ENCODE peak calls at places on chromosome 6, in seven cellular contexts. F is IMR-90, J is neuronal stem cell, H is H9, V is H1, K is mesenchymal stem cell, W is trophoblast cell. L is an unnamed sample.

GRCh38 chr6:39638126-39638822 is 86.9 kb downstream of the KIF6 start:
- DNase-seq in V (no peak), H (no peak), K (no peak), W (peak; percentile 73), J (no peak), F (no peak), L (no peak)

GRCh38 chr6:29651413-29652197 is 5.3 kb upstream of the MOG start:
- DNase-seq in K (peak; percentile 57), W (peak; percentile 71), H (no peak), F (peak; percentile 37), J (no peak), V (no peak), L (peak; percentile 46)

GRCh38 chr6:6890400-6890858 is 217.3 kb upstream of the RREB1 start:
- DNase-seq in H (peak; percentile 59), W (no peak), V (no peak), J (no peak), F (no peak), K (peak; percentile 25), L (peak; percentile 59)

GRCh38 chr6:22062807-22063408 is 233.9 kb downstream of the PRL start:
- DNase-seq in V (no peak), W (no peak), J (no peak), H (no peak), F (no peak), K (no peak), L (no peak)

GRCh38 chr6:107714104-107714503 is 110.0 kb downstream of the SCML4 start:
- DNase-seq in J (no peak), W (no peak), F (no peak), K (no peak), H (no peak), V (no peak), L (no peak)

GRCh38 chr6:10518461-10519216 is 2.5 kb upstream of the GCNT2 start:
- DNase-seq in V (no peak), F (peak; percentile 20), H (no peak), J (no peak), K (peak; percentile 46), W (peak; percentile 41), L (peak; percentile 56)

GRCh38 chr6:148559848-148560433 is 186.9 kb upstream of the UST start:
- DNase-seq in W (peak; percentile 72), K (peak; percentile 54), F (peak; percentile 67), H (peak; percentile 78), J (peak; percentile 70), V (peak; percentile 21), L (peak; percentile 59)

GRCh38 chr6:111823831-111824607 is 49.2 kb downstream of the FYN start:
- DNase-seq in K (peak; percentile 76), F (peak; percentile 86), V (no peak), H (no peak), J (no peak), W (peak; percentile 62), L (peak; percentile 49)

GRCh38 chr6:5261545-5262109 is 314 bp downstream of the FARS2 start:
- DNase-seq in V (no peak), K (no peak), J (no peak), F (no peak), H (no peak), W (no peak), L (no peak)

GRCh38 chr6:66628917-66629316 is 921.9 kb upstream of the EYS start:
- DNase-seq in H (no peak), V (no peak), J (no peak), F (no peak), W (no peak), K (peak; percentile 21), L (no peak)

GRCh38 chr6:98747960-98748359 is 86.4 kb upstream of the POU3F2 start:
- DNase-seq in F (no peak), H (no peak), J (no peak), V (no peak), W (peak; percentile 46), K (peak; percentile 2), L (no peak)

GRCh38 chr6:1313755-1314503 is 2.0 kb downstream of the FOXQ1 start:
- DNase-seq in W (peak; percentile 50), H (peak; percentile 67), V (no peak), J (no peak), K (no peak), F (no peak), L (peak; percentile 51)

GRCh38 chr6:165042912-165043311 is 266.5 kb downstream of the C6orf118 start:
- DNase-seq in V (no peak), F (no peak), W (peak; percentile 76), K (no peak), J (no peak), H (peak; percentile 59), L (peak; percentile 82)

GRCh38 chr6:170165085-170165484 is 125.8 kb downstream of the DLL1 start:
- DNase-seq in K (no peak), J (no peak), W (no peak), V (no peak), H (peak; percentile 45), F (no peak), L (peak; percentile 45)

GRCh38 chr6:22952076-22952475 is 382.7 kb downstream of the HDGFL1 start:
- DNase-seq in W (no peak), J (no peak), F (peak; percentile 21), K (no peak), H (no peak), V (no peak), L (no peak)

GRCh38 chr6:3272911-3273547 is 14.3 kb downstream of the PSMG4 start:
- DNase-seq in K (no peak), V (no peak), H (no peak), F (no peak), W (no peak), J (no peak), L (no peak)

DNA sequence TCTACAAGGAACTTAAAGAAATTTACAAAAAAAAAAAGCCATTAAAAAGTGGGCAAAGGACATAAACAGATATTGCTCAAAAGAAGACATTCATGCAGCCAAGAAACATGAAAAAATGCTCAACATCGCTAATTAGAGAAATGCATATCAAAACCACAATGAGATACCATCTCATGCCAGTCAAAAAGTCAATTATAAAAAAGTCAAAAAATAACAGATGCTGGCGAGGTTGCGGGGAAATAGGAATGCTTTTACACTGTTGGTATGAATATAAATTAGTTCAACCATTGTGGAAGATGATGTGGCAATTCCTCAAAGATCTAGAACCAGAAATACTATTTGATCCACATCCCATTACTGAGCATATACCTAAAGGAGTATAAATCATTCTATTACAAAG is 411.9 kb upstream of the MARCKS start:
- DNase-seq in J (no peak), K (no peak), W (no peak), V (no peak), F (no peak), H (no peak), L (no peak)
- H2AK5ac ChIP-seq in J (no peak overlapping the region), K (no peak overlapping the region), W (no peak overlapping the region), V (no peak overlapping the region), F (no peak overlapping the region), H (no peak overlapping the region), L (no peak overlapping the region)

DNA sequence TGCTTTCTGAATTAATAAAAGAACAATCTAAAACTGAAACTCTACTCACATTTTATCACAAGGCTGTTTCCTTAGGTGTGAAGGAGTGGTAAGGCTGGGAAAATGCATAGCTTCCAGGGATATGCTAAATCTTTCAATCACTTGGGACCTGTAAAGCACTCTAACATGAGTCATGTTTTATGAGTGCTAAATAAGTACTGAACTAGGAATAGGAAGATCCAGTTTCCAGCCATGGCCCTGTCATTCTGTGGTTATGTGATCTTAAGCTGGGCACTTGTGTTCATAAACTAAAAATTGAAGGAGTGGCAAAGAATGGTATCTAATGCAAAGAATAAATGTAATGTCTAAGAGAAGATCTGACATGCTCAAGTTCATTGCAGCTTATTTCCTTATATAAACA is 6.1 kb upstream of the TMEM200A start:
- DNase-seq in W (no peak), F (no peak), J (no peak), K (no peak), V (no peak), H (no peak), L (no peak)
- H3K4ac ChIP-seq in W (no peak overlapping the region), F (no peak overlapping the region), J (no peak overlapping the region), K (no peak overlapping the region), V (no peak overlapping the region), H (no peak overlapping the region), L (no peak overlapping the region)

DNA sequence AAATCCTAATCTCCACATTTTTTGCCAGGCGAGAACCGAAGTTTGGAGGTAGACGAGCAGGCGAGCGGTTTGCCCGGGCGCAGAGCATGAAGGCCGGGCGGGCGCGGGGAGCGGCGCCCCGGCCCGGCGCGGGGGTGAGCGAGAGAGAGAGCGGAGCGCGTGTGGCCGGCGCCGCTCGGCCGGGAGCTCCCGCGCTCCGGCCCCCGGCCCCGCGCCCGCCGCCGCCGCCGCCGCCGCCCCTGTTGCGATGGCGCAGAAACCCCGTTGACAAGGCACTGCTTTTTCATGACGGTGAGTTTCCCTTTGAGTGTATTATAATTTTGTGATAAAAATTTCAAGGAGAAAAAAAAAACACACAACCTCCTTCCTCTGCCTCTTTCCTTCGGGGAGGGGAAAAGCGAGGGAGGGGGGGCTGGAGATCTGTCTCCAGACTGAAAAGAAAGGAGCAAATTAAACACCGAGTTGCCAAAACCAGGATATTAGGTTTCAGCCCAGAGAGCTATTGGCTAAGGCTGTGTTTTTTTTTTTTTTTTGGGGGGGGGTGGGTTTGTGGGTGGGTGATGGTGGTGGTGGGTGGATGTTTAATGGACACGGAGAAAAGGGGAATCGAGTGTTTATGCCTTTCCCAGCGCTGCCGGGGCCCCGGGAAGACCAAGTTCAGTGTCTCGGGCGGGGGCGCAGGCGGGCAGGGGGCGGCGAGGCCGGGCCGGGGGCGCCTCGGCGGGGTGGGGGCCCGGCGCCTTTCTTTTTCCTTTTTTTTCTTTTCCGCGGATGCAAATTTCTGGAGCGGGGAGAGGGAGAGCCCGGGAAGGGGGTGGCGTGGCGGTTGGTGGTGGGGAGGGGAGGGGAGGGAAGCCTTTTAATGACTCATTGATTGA is at the start of gene BICRAL:
- DNase-seq in H (peak; percentile 43), K (peak; percentile 90), W (peak; percentile 59), V (no peak), J (peak; percentile 53), F (peak; percentile 83), L (peak; percentile 85)
- H2AK5ac ChIP-seq in H (no peak within 1 kb of the TSS), K (no peak within 1 kb of the TSS), W (peak within 1 kb of the TSS; percentile 100), V (peak within 1 kb of the TSS; percentile 46), J (peak within 1 kb of the TSS; percentile 99), F (no peak within 1 kb of the TSS), L (no peak within 1 kb of the TSS)

GRCh38 chr6:136604928-136605485 is 54.8 kb upstream of the MAP7 start:
- DNase-seq in F (no peak), H (no peak), J (no peak), W (no peak), V (no peak), K (peak; percentile 68), L (no peak)

GRCh38 chr6:136600818-136601217 is 50.6 kb upstream of the MAP7 start:
- DNase-seq in V (no peak), H (no peak), K (peak; percentile 53), F (peak; percentile 37), W (no peak), J (no peak), L (no peak)

GRCh38 chr6:136607204-136607931 is 57.1 kb upstream of the MAP7 start:
- DNase-seq in K (no peak), F (peak; percentile 67), V (no peak), H (no peak), W (no peak), J (no peak), L (no peak)

GRCh38 chr6:136607932-136608772 is 57.9 kb upstream of the MAP7 start:
- DNase-seq in J (peak; percentile 65), F (peak; percentile 80), K (peak; percentile 77), V (no peak), W (peak; percentile 91), H (peak; percentile 87), L (peak; percentile 87)

DNA sequence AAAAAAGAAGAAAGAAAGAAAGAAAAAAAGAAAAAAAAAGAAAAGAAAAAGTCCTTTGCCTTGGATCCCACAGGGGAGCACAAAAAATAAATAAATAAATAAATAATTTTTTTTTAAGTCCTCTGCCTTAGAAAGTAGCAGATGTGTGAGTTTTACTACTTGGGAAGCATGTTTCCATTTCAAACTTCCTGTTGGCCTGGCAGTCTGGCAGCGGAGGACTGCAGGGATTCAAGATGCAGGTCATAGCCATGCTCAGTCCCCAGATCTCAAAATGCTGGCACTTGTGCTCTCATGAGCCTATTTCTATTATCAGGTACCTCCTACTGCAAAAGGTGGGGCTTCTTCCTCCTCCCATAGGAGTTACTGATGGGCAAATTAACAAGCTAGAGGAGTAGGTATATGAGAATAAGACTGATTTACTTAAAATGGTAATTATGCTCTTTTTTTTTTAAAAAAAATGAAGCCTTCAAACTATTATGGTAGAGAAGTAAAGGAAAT is 54.2 kb upstream of the MAP7 start:
- DNase-seq in F (no peak), W (no peak), K (peak; percentile 37), H (no peak), V (no peak), J (no peak), L (no peak)
- H3K4ac ChIP-seq in F (no peak overlapping the region), W (no peak overlapping the region), K (no peak overlapping the region), H (no peak overlapping the region), V (no peak overlapping the region), J (no peak overlapping the region), L (no peak overlapping the region)

L was measured in mesendoderm.